ENCODE peak calls at places on chromosomes 4 and X, in nine cellular contexts. Y, A, C, P, I, H, R, S and K are unnamed samples.

GRCh38 chr4:15912961-15913630 is 25.4 kb downstream of the FGFBP1 start:
- DNase-seq in Y (no peak), A (no peak), C (no peak), P (no peak), I (no peak), H (no peak), R (no peak), S (no peak), K (no peak)

GRCh38 chr4:77599378-77599777 is 6.2 kb upstream of the CXCL13 start:
- DNase-seq in Y (peak; percentile 43), A (no peak), C (no peak), P (peak; percentile 36), I (peak; percentile 52), H (no peak), R (peak; percentile 58), S (no peak), K (no peak)

GRCh38 chr4:15495621-15496020 is 25.9 kb downstream of the CC2D2A start:
- DNase-seq in Y (no peak), A (no peak), C (no peak), P (no peak), I (no peak), H (no peak), R (no peak), S (no peak), K (no peak)

GRCh38 chr4:10342866-10343265 is 114.4 kb downstream of the ZNF518B start:
- DNase-seq in Y (no peak), A (no peak), C (no peak), P (no peak), I (no peak), H (no peak), R (no peak), S (no peak), K (no peak)

GRCh38 chrX:16870861-16871584 is 861 bp upstream of the RBBP7 start:
- DNase-seq in Y (peak; percentile 9), A (no peak), C (no peak), P (no peak), I (peak; percentile 47), H (peak; percentile 17), R (no peak), S (no peak), K (no peak)

GRCh38 chrX:149647505-149647904 is 15.9 kb upstream of the TMEM185A start:
- DNase-seq in Y (no peak), A (no peak), C (no peak), P (no peak), I (no peak), H (no peak), R (no peak), S (no peak), K (no peak)

GRCh38 chrX:39896951-39897740 is 200.6 kb downstream of the BCOR start:
- DNase-seq in Y (peak; percentile 4), A (no peak), C (no peak), P (peak; percentile 75), I (peak; percentile 56), H (no peak), R (peak; percentile 64), S (no peak), K (no peak)

GRCh38 chr4:114267976-114268375 is 288.5 kb upstream of the ARSJ start:
- DNase-seq in Y (no peak), A (no peak), C (no peak), P (no peak), I (no peak), H (no peak), R (no peak), S (no peak), K (no peak)

GRCh38 chr4:182938213-182938645 is 21.0 kb upstream of the DCTD start:
- DNase-seq in Y (peak; percentile 88), A (peak; percentile 75), C (peak; percentile 8), P (peak; percentile 82), I (peak; percentile 72), H (peak; percentile 2), R (peak; percentile 60), S (peak; percentile 43), K (no peak)

GRCh38 chr4:176635372-176636261 is 157.1 kb downstream of the VEGFC start:
- DNase-seq in Y (no peak), A (no peak), C (no peak), P (peak; percentile 14), I (peak; percentile 18), H (no peak), R (peak; percentile 85), S (no peak), K (peak; percentile 75)

GRCh38 chr4:162061214-162061613 is 102.6 kb downstream of the FSTL5 start:
- DNase-seq in Y (no peak), A (no peak), C (no peak), P (no peak), I (peak; percentile 4), H (no peak), R (peak; percentile 43), S (no peak), K (no peak)

GRCh38 chr4:82848706-82849105 is 42.2 kb downstream of the SEC31A start:
- DNase-seq in Y (no peak), A (no peak), C (no peak), P (no peak), I (no peak), H (no peak), R (no peak), S (no peak), K (no peak)

GRCh38 chr4:55758570-55758969 is 61.0 kb upstream of the EXOC1L start:
- DNase-seq in Y (no peak), A (no peak), C (no peak), P (no peak), I (no peak), H (no peak), R (no peak), S (no peak), K (no peak)